ENCODE peak calls at places on chromosomes 3 and 15, in five cellular contexts. D is HCT116, J is uterus, F is transverse colon, N is vagina. K is an unnamed sample.
A peak's percentile ranks its signal among the peaks of the same experiment; 100 is the strongest.

GRCh38 chr3:127172211-127172610 is 20.7 kb upstream of the PRR23E start:
- DNase-seq in D (no peak), J (no peak), F (no peak), N (peak; percentile 87), K (no peak)

GRCh38 chr15:77546050-77546501 is 86.6 kb downstream of the LINGO1 start:
- DNase-seq in D (no peak), J (no peak), F (no peak), N (no peak), K (no peak)

GRCh38 chr3:31704651-31705179 is 172.0 kb downstream of the STT3B start:
- DNase-seq in D (peak; percentile 55), J (no peak), F (peak; percentile 66), N (no peak), K (no peak)

GRCh38 chr15:40322531-40323238 is 807 bp upstream of the INAFM2 start:
- DNase-seq in D (no peak), J (no peak), F (peak; percentile 16), N (no peak), K (no peak)

GRCh38 chr3:179037361-179037760 is 34.2 kb downstream of the ZMAT3 start:
- DNase-seq in D (no peak), J (peak; percentile 19), F (peak; percentile 28), N (no peak), K (no peak)

GRCh38 chr3:127652246-127652995 is 20.3 kb upstream of the ABTB1 start:
- DNase-seq in D (peak; percentile 41), J (peak; percentile 51), F (peak; percentile 47), N (no peak), K (no peak)

GRCh38 chr15:90479656-90480055 is 50.1 kb upstream of the CRTC3 start:
- DNase-seq in D (peak; percentile 10), J (no peak), F (no peak), N (no peak), K (no peak)

GRCh38 chr3:194134231-194134756 is 1.7 kb upstream of the HES1 start:
- DNase-seq in D (no peak), J (no peak), F (peak; percentile 51), N (no peak), K (no peak)

GRCh38 chr15:66408254-66408653 is 21.5 kb downstream of the MAP2K1 start:
- DNase-seq in D (no peak), J (no peak), F (no peak), N (no peak), K (no peak)

GRCh38 chr3:38005076-38006020 is 14.8 kb downstream of the VILL start:
- DNase-seq in D (no peak), J (no peak), F (peak; percentile 67), N (no peak), K (no peak)

GRCh38 chr3:156797368-156797767 is 28.8 kb upstream of the LEKR1 start:
- DNase-seq in D (no peak), J (no peak), F (no peak), N (no peak), K (no peak)

GRCh38 chr3:72318504-72319201 is 529.6 kb downstream of the SHQ1 start:
- DNase-seq in D (no peak), J (no peak), F (no peak), N (no peak), K (no peak)

GRCh38 chr3:62049033-62049432 is 324.3 kb downstream of the FEZF2 start:
- DNase-seq in D (no peak), J (no peak), F (no peak), N (no peak), K (no peak)

GRCh38 chr15:33293619-33294309 is 17.0 kb upstream of the RYR3 start:
- DNase-seq in D (no peak), J (no peak), F (no peak), N (no peak), K (no peak)

GRCh38 chr3:160331127-160331937 is 67.7 kb downstream of the IFT80 start:
- DNase-seq in D (peak; percentile 29), J (no peak), F (no peak), N (no peak), K (no peak)

GRCh38 chr3:58028902-58029301 is 20.7 kb downstream of the FLNB start:
- DNase-seq in D (no peak), J (no peak), F (no peak), N (no peak), K (no peak)
- H3K36me3 ChIP-seq in D (no peaks in the 10 kb centered on the region), J (no peaks in the 10 kb centered on the region), F (no peaks in the 10 kb centered on the region), N (no peaks in the 10 kb centered on the region), K (no peaks in the 10 kb centered on the region)

GRCh38 chr15:58460872-58461271 is 29.1 kb downstream of the LIPC start:
- DNase-seq in D (no peak), J (no peak), F (no peak), N (no peak), K (no peak)

GRCh38 chr15:58458076-58458475 is 26.3 kb downstream of the LIPC start:
- DNase-seq in D (no peak), J (peak; percentile 28), F (no peak), N (no peak), K (no peak)

GRCh38 chr15:58459045-58459444 is 27.3 kb downstream of the LIPC start:
- DNase-seq in D (no peak), J (no peak), F (no peak), N (no peak), K (no peak)

GRCh38 chr15:58460108-58460507 is 28.3 kb downstream of the LIPC start:
- DNase-seq in D (no peak), J (no peak), F (no peak), N (no peak), K (no peak)

DNA sequence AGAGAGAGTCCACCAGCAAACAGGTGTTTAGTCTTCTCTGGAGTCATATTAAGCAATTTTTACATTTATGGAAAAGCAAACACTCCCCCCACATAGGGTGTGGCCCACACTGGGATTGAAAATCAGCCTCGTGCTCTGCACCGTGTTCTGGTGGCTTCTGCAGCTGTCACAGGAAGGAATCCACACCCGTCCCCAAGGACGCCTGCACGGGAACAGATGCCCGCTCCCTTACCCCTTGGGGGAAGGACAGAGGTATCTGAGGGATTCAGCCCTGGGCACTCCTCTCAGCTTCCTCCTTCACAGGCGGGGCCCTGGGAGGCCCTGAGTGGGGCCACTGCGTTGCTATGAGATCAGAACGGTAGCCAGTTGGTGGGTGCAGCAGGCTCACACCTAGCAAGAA is 27.8 kb downstream of the LIPC start:
- DNase-seq in D (no peak), J (peak; percentile 60), F (peak; percentile 55), N (no peak), K (no peak)
- TF ChIP-seq POLR2A in D (no peak), J (no peak), F (no peak), N (no peak), K (no peak)

GRCh38 chr3:101811875-101812274 is 32.9 kb downstream of the NXPE3 start:
- DNase-seq in D (no peak), J (no peak), F (no peak), N (no peak), K (no peak)
- H3K4me1 ChIP-seq in D (no peaks in the 10 kb centered on the region), J (peaks cover 16% of the 10 kb centered on the region), F (peaks cover 33% of the 10 kb centered on the region), N (peaks cover 26% of the 10 kb centered on the region), K (peaks cover 4% of the 10 kb centered on the region)

GRCh38 chr15:84794148-84794547 is 23.0 kb upstream of the ALPK3 start:
- DNase-seq in D (no peak), J (no peak), F (no peak), N (no peak), K (no peak)

GRCh38 chr15:84793431-84793830 is 23.7 kb upstream of the ALPK3 start:
- DNase-seq in D (no peak), J (no peak), F (no peak), N (no peak), K (no peak)

GRCh38 chr15:84797801-84798200 is 19.4 kb upstream of the ALPK3 start:
- DNase-seq in D (no peak), J (no peak), F (no peak), N (no peak), K (no peak)

GRCh38 chr15:84797212-84797611 is 19.9 kb upstream of the ALPK3 start:
- DNase-seq in D (no peak), J (no peak), F (no peak), N (no peak), K (no peak)

DNA sequence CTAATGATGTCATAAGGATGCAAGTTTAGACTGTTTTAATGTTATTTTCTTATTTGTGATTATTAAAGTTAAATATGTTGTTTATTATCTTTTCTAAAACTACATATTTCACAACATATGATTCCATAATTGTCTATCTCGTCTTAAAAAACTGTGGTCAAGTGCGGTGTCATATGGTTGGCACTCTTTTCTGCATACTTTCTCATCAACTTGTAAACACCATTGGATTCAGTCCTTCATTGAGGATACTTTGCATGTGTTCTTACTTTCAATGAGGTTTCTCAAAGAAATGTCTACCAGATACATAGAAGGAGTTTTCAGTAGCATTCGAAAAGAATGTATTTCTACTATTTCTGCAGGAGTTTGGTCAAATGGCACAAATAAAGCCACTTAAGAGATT is 22.0 kb upstream of the ALPK3 start:
- DNase-seq in D (no peak), J (no peak), F (no peak), N (no peak), K (no peak)
- H3K36me3 ChIP-seq in D (peaks cover 17% of the 10 kb centered on the region), J (no peaks in the 10 kb centered on the region), F (peaks cover 34% of the 10 kb centered on the region), N (no peaks in the 10 kb centered on the region), K (peaks cover 27% of the 10 kb centered on the region)

DNA sequence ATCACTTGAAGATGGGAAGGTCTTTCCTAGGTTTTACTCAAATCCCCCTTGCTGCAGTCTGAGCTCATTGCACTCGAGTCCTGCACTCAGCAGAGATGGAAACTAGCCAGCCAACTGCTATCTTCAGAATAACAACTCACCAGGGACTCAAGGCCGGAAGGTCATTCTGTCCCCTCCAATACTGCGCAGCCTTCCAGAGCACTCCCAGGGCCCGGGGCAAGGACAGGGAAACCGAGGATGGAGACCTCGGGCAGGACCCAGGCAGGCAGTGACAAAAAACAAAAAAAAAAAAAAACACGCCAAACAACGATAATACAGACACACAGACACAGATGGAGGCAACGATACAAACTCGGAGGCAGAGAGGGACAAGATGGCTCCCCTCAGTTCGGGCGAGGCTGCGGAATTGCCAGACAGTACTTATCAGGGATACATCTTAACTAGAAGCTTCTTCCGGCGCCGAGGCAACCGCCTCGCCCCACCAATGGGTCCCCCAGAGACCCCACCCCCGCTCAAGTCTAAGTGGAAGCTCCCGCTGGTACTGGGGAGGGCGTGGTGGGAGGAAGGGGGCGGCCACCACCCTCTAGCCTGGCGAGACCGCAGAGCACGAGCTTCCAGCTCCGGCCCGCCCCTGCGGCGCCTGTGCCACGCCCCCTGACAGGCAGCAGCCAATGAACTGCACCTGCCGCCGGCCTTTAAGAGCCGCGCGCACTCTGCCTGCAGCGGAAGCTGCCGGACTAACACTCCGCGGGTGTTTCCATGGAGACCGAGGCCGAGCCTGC is 7.0 kb upstream of the MAP1A start:
- DNase-seq in D (peak; percentile 93), J (peak; percentile 98), F (peak; percentile 98), N (no peak), K (peak; percentile 90)
- TF ChIP-seq POLR2A in D (peak; percentile 28), J (peak; percentile 76), F (peak; percentile 42), N (peak; percentile 45), K (peak; percentile 54)

GRCh38 chr3:171936231-171936841 is 93.2 kb downstream of the TMEM212 start:
- DNase-seq in D (no peak), J (no peak), F (no peak), N (no peak), K (no peak)
- H3K4me1 ChIP-seq in D (no peaks in the 10 kb centered on the region), J (no peaks in the 10 kb centered on the region), F (no peaks in the 10 kb centered on the region), N (no peaks in the 10 kb centered on the region), K (no peaks in the 10 kb centered on the region)

DNA sequence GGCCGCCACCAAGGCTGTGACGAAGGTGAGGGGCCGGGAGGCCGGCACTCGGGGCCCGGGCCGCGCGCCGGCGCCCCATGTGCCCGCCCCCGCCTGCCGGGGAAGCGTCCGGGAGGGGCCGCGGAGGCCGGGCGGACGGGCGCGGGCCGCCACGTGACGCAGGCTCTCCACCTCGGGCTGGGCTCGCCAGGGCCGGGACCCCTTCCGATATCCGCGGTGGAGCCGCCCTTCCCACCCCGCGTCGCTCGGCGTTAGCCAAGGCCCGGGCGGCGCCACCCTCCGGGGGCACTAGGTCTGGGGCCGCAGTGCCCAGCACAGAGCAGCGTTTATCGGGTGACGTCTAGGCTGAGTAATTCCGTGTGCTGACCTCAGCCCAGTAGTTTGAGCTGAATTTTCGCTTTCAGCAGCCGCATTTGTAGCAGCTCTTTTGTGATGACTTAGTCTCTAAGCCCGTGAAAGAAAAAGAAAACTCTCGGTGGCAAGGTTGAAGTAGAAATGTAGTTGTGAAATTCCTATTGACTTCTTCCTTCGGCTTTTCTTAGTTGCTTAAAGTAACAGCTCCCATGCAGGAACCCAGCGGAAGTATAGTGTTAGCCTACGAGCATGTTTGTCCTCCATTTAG is 885 bp downstream of the CDV3 start:
- DNase-seq in D (no peak), J (peak; percentile 59), F (peak; percentile 80), N (no peak), K (no peak)
- H3K36me3 ChIP-seq in D (peaks cover 27% of the 10 kb centered on the region), J (no peaks in the 10 kb centered on the region), F (peaks cover 15% of the 10 kb centered on the region), N (no peaks in the 10 kb centered on the region), K (no peaks in the 10 kb centered on the region)

K was measured in esophagus squamous epithelium.